ENCODE peak calls at places on chromosomes 1 and 21, in nine cellular contexts. H is BJ, E is GM23338, O is heart left ventricle, A is transverse colon, Q is fibroblast of lung, C is bronchial epithelial cell, X is AG04450, D is dorsolateral prefrontal cortex. M is an unnamed sample.

GRCh38 chr1:51330331-51331201 is at the start of gene TTC39A:
- DNase-seq in Q (no peak), C (no peak), A (no peak), X (no peak), H (no peak), O (no peak), D (no peak), E (peak), M (no peak)

GRCh38 chr1:28437924-28438699 is 67.7 kb upstream of the RCC1 start:
- DNase-seq in O (peak), E (peak), A (peak), X (peak), Q (peak), D (peak), H (peak), C (peak), M (no peak)

GRCh38 chr1:1232801-1233566 is 947 bp downstream of the B3GALT6 start:
- DNase-seq in C (no peak), O (no peak), Q (no peak), D (no peak), H (no peak), X (no peak), E (no peak), A (no peak), M (no peak)

GRCh38 chr1:22788298-22788697 is 77.7 kb downstream of the EPHB2 start:
- DNase-seq in Q (peak), O (no peak), E (no peak), X (no peak), D (no peak), C (peak), A (no peak), H (no peak), M (no peak)

GRCh38 chr1:36696261-36696940 is 213.7 kb upstream of the CSF3R start:
- DNase-seq in X (no peak), D (no peak), O (no peak), H (no peak), E (no peak), Q (no peak), C (no peak), A (no peak), M (no peak)

GRCh38 chr1:37845781-37846180 is 13.6 kb downstream of the MTF1 start:
- DNase-seq in A (no peak), H (no peak), X (no peak), E (no peak), O (no peak), Q (no peak), C (no peak), D (no peak), M (no peak)

GRCh38 chr1:180863158-180863775 is 49.4 kb upstream of the KIAA1614 start:
- DNase-seq in Q (peak), H (peak), X (peak), D (no peak), E (peak), C (peak), O (no peak), A (peak), M (no peak)

GRCh38 chr1:222370911-222371717 is 176.8 kb downstream of the HHIPL2 start:
- DNase-seq in A (no peak), O (no peak), E (no peak), X (peak), H (peak), C (peak), Q (peak), D (no peak), M (no peak)

GRCh38 chr1:182549346-182549745 is 39.7 kb downstream of the RNASEL start:
- DNase-seq in D (no peak), O (no peak), E (no peak), X (no peak), Q (no peak), H (no peak), A (no peak), C (no peak), M (no peak)

GRCh38 chr1:53738205-53739108 is 507 bp downstream of the GLIS1 start:
- DNase-seq in Q (peak), D (no peak), O (no peak), E (peak), H (no peak), X (no peak), C (no peak), A (no peak), M (no peak)

GRCh38 chr1:110272045-110272444 is 61.9 kb downstream of the KCNC4 start:
- DNase-seq in H (no peak), D (no peak), A (no peak), C (no peak), X (no peak), Q (no peak), E (peak), O (no peak), M (no peak)

GRCh38 chr1:6423321-6423999 is 1.1 kb upstream of the ESPN start:
- DNase-seq in H (no peak), C (peak), O (no peak), A (peak), E (peak), D (no peak), X (no peak), Q (peak), M (no peak)

GRCh38 chr1:169711469-169712308 is at the start of gene SELL:
- DNase-seq in A (peak), O (peak), C (peak), X (peak), Q (peak), E (peak), D (peak), H (peak), M (peak)

GRCh38 chr1:217747156-217747769 is 116.1 kb downstream of the SPATA17 start:
- DNase-seq in C (peak), Q (peak), X (peak), H (no peak), A (no peak), E (peak), O (no peak), D (no peak), M (no peak)

GRCh38 chr21:33308586-33309490 is 15.9 kb upstream of the IFNAR1 start:
- DNase-seq in A (peak), O (no peak), Q (peak), D (no peak), H (no peak), E (no peak), C (no peak), X (no peak), M (peak)

GRCh38 chr1:5813480-5813879 is 178.7 kb downstream of the NPHP4 start:
- DNase-seq in O (no peak), C (no peak), E (no peak), A (no peak), H (no peak), X (no peak), D (no peak), Q (no peak), M (no peak)

GRCh38 chr1:234842726-234843641 is 233.0 kb upstream of the IRF2BP2 start:
- DNase-seq in H (no peak), Q (peak), X (no peak), A (no peak), C (no peak), D (no peak), E (no peak), O (peak), M (peak)

GRCh38 chr1:16921391-16922185 is at the start of gene CROCC:
- DNase-seq in D (no peak), H (no peak), E (peak), Q (peak), X (no peak), O (no peak), A (no peak), C (peak), M (no peak)

GRCh38 chr1:102434421-102434820 is 437.7 kb upstream of the OLFM3 start:
- DNase-seq in O (no peak), D (no peak), H (no peak), C (no peak), E (peak), A (no peak), X (no peak), Q (no peak), M (peak)

GRCh38 chr1:21663951-21664805 is 5.0 kb downstream of the RAP1GAP start:
- DNase-seq in D (no peak), C (no peak), Q (no peak), E (peak), H (no peak), X (no peak), O (no peak), A (no peak), M (no peak)

GRCh38 chr1:226542623-226543103 is 5.9 kb upstream of the STUM start:
- DNase-seq in Q (no peak), E (no peak), O (peak), C (no peak), H (no peak), D (no peak), X (no peak), A (peak), M (no peak)

GRCh38 chr21:41933259-41934079 is 20.3 kb downstream of the C2CD2 start:
- DNase-seq in C (peak), Q (no peak), O (no peak), A (no peak), X (no peak), E (no peak), H (no peak), D (no peak), M (no peak)

GRCh38 chr1:240027059-240027462 is 64.6 kb upstream of the FMN2 start:
- DNase-seq in O (no peak), H (no peak), E (peak), A (peak), C (peak), Q (peak), D (peak), X (no peak), M (no peak)

GRCh38 chr21:31530918-31531705 is 128.4 kb upstream of the SOD1 start:
- DNase-seq in A (peak), X (no peak), O (no peak), D (no peak), E (no peak), H (no peak), Q (no peak), C (peak), M (no peak)

GRCh38 chr21:15062566-15062965 is 2.2 kb downstream of the NRIP1 start:
- DNase-seq in O (no peak), D (no peak), X (no peak), H (no peak), E (no peak), A (no peak), Q (peak), C (peak), M (no peak)

GRCh38 chr1:92367496-92367895 is 68.6 kb downstream of the RPAP2 start:
- DNase-seq in D (no peak), A (no peak), O (no peak), E (no peak), C (no peak), Q (no peak), H (no peak), X (no peak), M (no peak)

GRCh38 chr1:1110561-1110971 is 5.3 kb downstream of the C1orf159 start:
- DNase-seq in Q (no peak), O (peak), D (no peak), C (no peak), E (no peak), X (no peak), H (no peak), A (peak), M (no peak)

GRCh38 chr1:151210830-151211229 is 12.5 kb downstream of the PIP5K1A start:
- DNase-seq in E (no peak), O (no peak), A (no peak), Q (peak), C (no peak), H (no peak), D (no peak), X (no peak), M (no peak)

GRCh38 chr1:3222042-3222692 is 153.2 kb downstream of the PRDM16 start:
- DNase-seq in D (no peak), Q (no peak), A (peak), C (no peak), H (no peak), E (no peak), X (no peak), O (no peak), M (no peak)

GRCh38 chr1:93620841-93621210 is 60.8 kb downstream of the BCAR3 start:
- DNase-seq in Q (peak), C (peak), E (peak), A (peak), D (no peak), X (no peak), H (no peak), O (no peak), M (no peak)

GRCh38 chr1:186896211-186896610 is 67.5 kb downstream of the PLA2G4A start:
- DNase-seq in C (peak), A (no peak), D (no peak), E (no peak), Q (peak), H (no peak), O (no peak), X (no peak), M (no peak)

GRCh38 chr1:68916227-68916853 is 419.5 kb upstream of the DEPDC1 start:
- DNase-seq in E (no peak), C (peak), D (peak), O (peak), H (no peak), Q (peak), A (no peak), X (peak), M (no peak)

GRCh38 chr1:77991638-77992037 is 12.8 kb upstream of the FUBP1 start:
- DNase-seq in C (peak), X (no peak), Q (no peak), O (no peak), A (no peak), D (no peak), H (no peak), E (no peak), M (no peak)

DNA sequence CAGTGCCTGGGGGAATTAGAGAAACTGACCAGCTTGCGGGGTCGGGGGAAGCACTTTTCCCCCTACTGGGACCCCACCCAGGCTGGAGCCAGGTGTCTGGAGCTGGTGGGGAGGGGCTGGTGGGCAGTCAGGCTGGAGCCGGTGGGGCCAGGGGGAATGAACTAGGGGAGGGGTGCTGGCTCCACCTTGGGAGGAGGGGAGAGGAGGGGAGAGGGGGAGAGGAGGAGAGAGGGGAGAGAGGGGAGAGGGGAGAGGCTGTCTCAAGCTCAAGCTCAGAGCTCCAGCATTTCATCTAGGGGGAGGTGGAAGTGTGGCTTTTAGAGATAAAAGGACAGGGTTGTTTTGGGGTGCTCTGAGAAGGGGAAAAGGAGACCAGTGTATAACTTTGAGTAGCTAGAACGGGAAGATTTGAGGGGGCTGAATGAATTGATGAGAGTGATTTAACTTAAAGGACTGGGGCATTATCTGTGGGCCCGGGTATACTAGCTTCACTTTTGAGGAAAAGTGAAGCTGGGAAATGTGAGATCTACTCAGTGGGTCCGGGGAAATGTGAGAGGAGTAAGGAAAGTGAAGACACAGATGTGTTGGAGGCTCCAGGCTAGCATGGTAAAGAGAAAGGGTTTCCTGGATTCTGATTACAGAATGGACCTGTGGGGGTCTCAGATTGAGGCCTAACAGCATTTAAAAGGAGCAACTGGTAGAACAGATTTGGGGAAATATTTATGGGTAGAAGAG is 2.8 kb downstream of the EFNA1 start:
- DNase-seq in E (peak), X (no peak), H (no peak), C (no peak), A (no peak), O (no peak), D (no peak), Q (no peak), M (no peak)
- H3K4me3 ChIP-seq in E (peak), X (no peak), H (no peak), C (peak), A (peak), O (peak), D (peak), Q (no peak), M (no peak)

GRCh38 chr1:197521118-197521739 is 253.2 kb downstream of the CRB1 start:
- DNase-seq in O (no peak), Q (peak), X (peak), A (no peak), D (no peak), H (peak), C (peak), E (peak), M (peak)
- TF ChIP-seq CTCF in O (peak), Q (peak), X (peak), A (peak), D (peak), H (peak), C (peak), E (peak), M (peak)

DNA sequence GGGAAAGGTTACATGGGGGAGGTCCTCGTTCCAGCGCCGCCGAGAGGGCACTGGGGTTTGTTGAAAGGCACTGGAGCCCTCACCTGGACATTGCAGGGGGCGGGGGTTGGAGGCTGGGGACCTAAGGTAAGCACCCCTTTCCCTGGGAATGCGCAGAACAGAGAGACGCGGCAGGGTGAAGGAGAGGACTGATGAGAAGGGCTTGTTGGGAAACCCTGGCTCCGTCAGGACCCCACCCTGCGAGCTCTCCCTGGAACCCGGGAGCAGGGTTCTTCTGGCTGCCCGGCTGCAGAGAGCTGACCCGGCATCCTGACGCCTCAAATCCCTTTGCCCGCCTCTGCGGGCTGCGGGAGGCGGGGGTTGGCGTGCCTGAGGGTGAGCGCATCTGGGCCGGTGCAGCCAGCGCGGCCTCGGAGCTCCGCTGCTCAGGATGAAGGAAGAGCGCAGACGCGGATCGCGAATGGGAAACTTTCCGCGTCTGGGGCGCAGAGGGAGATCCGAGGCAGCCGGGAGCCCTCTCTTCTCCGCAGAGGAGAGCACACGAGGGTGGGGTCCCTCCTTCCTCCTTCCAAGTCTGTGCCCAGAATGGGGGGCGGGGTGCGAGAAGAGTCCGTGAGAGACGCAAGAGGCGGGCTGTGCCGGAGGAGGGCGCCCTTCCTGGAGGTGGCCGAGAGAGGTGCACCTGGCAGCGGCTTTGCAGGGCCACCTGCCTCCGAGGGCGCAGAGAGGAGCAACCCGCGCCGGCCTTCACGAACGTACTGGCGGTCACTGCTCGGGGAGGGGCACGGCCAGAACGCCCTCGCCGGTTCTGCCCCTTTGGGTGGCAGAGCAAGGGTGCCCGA is 2.4 kb downstream of the IGSF21 start:
- DNase-seq in D (peak), E (peak), A (peak), Q (peak), H (no peak), O (peak), X (no peak), C (no peak), M (no peak)
- H3K4me3 ChIP-seq in D (peak), E (peak), A (no peak), Q (no peak), H (no peak), O (peak), X (no peak), C (no peak), M (no peak)

DNA sequence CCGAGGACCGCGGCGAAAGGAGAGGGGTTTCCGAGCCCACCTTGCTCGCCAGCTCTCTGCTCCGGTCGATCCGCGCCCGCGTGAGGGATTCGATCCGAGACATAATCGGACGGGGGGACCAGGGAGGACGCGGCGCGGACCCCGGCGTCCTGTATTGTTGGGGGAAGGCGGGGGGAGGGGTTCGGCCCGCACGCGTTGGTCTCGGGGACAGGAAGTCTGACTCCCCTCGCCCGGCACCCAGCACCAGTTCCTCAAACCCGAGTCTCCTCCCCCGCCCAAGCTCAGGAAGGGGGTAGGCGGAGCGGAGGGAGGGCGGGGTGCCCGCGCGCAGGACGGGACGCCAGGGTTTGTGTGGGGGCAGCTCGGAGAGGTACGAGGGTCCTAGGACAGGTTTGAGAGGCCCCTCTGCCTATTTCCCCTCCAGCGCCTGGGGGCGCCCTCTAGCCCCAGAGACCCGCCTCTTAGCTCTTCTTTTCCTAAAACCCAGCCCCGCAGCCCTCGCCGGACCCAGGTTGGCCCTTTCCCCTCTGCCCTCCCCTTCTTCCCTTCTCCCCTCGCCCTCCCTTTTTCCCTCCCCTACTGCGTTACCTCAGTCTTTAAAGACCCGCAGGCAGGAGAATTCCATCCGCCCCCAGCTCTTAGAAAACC is at the start of gene ARHGEF2:
- DNase-seq in C (peak), A (peak), E (peak), D (peak), O (peak), Q (peak), H (no peak), X (no peak), M (peak)
- TF ChIP-seq CTCF in C (peak), A (no peak), E (peak), D (peak), O (no peak), Q (peak), H (peak), X (peak), M (peak)

DNA sequence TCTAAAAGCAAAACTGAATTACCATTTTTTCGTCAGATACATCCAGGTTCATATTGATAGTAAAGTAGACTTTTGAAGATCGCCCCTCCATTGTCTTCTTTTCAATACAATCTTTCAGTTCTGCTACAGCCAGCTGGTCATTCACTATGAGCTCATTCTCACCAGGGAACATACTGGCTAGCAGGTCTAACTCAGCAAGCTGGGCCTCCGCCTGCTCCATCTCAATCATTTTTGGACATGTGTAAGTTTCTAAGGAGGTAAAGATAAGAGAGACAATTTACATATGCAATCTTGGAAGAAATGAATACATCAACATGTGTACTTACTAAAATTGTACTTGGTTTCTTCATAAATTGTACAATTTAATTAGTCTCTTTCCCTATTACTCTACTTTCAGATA is 10.8 kb downstream of the RWDD2B start:
- DNase-seq in C (no peak), H (no peak), O (no peak), E (no peak), X (no peak), A (no peak), D (no peak), Q (no peak), M (no peak)
- H3K4me3 ChIP-seq in C (no peak), H (no peak), O (no peak), E (no peak), X (no peak), A (no peak), D (no peak), Q (no peak), M (no peak)

GRCh38 chr1:39131940-39132339 is 72.6 kb upstream of the MACF1 start:
- DNase-seq in A (no peak), E (peak), D (no peak), X (no peak), H (no peak), O (no peak), Q (no peak), C (no peak), M (no peak)

GRCh38 chr1:39136635-39137034 is 67.9 kb upstream of the MACF1 start:
- DNase-seq in A (no peak), H (no peak), E (no peak), X (no peak), Q (no peak), C (no peak), D (no peak), O (no peak), M (no peak)

GRCh38 chr1:39132505-39133339 is 71.8 kb upstream of the MACF1 start:
- DNase-seq in D (peak), X (no peak), Q (peak), O (peak), E (peak), H (no peak), C (peak), A (peak), M (no peak)

GRCh38 chr1:39133340-39133684 is 71.2 kb upstream of the MACF1 start:
- DNase-seq in A (no peak), D (no peak), C (no peak), Q (no peak), O (no peak), H (no peak), X (no peak), E (no peak), M (no peak)

GRCh38 chr1:39134768-39135333 is 69.6 kb upstream of the MACF1 start:
- DNase-seq in X (no peak), H (no peak), Q (no peak), D (no peak), A (no peak), C (no peak), E (no peak), O (no peak), M (no peak)
- TF ChIP-seq CTCF in X (no peak), H (no peak), Q (no peak), D (no peak), A (no peak), C (no peak), E (no peak), O (no peak), M (no peak)

M was measured in GM12864.